ENCODE peak calls at places on chromosome 15, in ten cellular contexts. One of them, this sample, is unnamed.

GRCh38 chr15:101357333-101357732 is 62.3 kb upstream of the SNRPA1 start:
- DNase-seq in mammary epithelial cell: peak; percentile 27
- DNase-seq in CD8-positive, alpha-beta T cell: no peak
- DNase-seq in fibroblast of lung: no peak
- DNase-seq in neuronal stem cell: no peak
- DNase-seq in sigmoid colon: no peak
- DNase-seq in cardiac muscle cell: peak; percentile 17
- DNase-seq in spleen: no peak
- DNase-seq in right lobe of liver: no peak
- DNase-seq in dorsolateral prefrontal cortex: no peak
- DNase-seq in this sample: peak; percentile 34

GRCh38 chr15:41955100-41955499 is 17.3 kb downstream of the EHD4 start:
- DNase-seq in mammary epithelial cell: no peak
- DNase-seq in CD8-positive, alpha-beta T cell: no peak
- DNase-seq in fibroblast of lung: no peak
- DNase-seq in neuronal stem cell: no peak
- DNase-seq in sigmoid colon: no peak
- DNase-seq in cardiac muscle cell: no peak
- DNase-seq in spleen: no peak
- DNase-seq in right lobe of liver: peak; percentile 15
- DNase-seq in dorsolateral prefrontal cortex: no peak
- DNase-seq in this sample: no peak

GRCh38 chr15:32802296-32802936 is 84.6 kb downstream of the GREM1 start:
- DNase-seq in mammary epithelial cell: peak; percentile 62
- DNase-seq in CD8-positive, alpha-beta T cell: no peak
- DNase-seq in fibroblast of lung: peak; percentile 99
- DNase-seq in neuronal stem cell: no peak
- DNase-seq in sigmoid colon: no peak
- DNase-seq in cardiac muscle cell: no peak
- DNase-seq in spleen: no peak
- DNase-seq in right lobe of liver: no peak
- DNase-seq in dorsolateral prefrontal cortex: no peak
- DNase-seq in this sample: no peak

GRCh38 chr15:55897560-55898336 is 95.7 kb downstream of the NEDD4 start:
- DNase-seq in mammary epithelial cell: peak; percentile 79
- DNase-seq in CD8-positive, alpha-beta T cell: no peak
- DNase-seq in fibroblast of lung: peak; percentile 51
- DNase-seq in neuronal stem cell: peak; percentile 54
- DNase-seq in sigmoid colon: no peak
- DNase-seq in cardiac muscle cell: peak; percentile 67
- DNase-seq in spleen: no peak
- DNase-seq in right lobe of liver: peak; percentile 53
- DNase-seq in dorsolateral prefrontal cortex: no peak
- DNase-seq in this sample: peak; percentile 54

GRCh38 chr15:34890424-34890823 is 79.1 kb downstream of the AQR start:
- DNase-seq in mammary epithelial cell: no peak
- DNase-seq in CD8-positive, alpha-beta T cell: no peak
- DNase-seq in fibroblast of lung: no peak
- DNase-seq in neuronal stem cell: no peak
- DNase-seq in sigmoid colon: no peak
- DNase-seq in cardiac muscle cell: no peak
- DNase-seq in spleen: no peak
- DNase-seq in right lobe of liver: no peak
- DNase-seq in dorsolateral prefrontal cortex: no peak
- DNase-seq in this sample: no peak

GRCh38 chr15:84929795-84930371 is 45.4 kb downstream of the SLC28A1 start:
- DNase-seq in mammary epithelial cell: peak; percentile 98
- DNase-seq in CD8-positive, alpha-beta T cell: no peak
- DNase-seq in fibroblast of lung: peak; percentile 86
- DNase-seq in neuronal stem cell: no peak
- DNase-seq in sigmoid colon: no peak
- DNase-seq in cardiac muscle cell: peak; percentile 34
- DNase-seq in spleen: no peak
- DNase-seq in right lobe of liver: no peak
- DNase-seq in dorsolateral prefrontal cortex: no peak
- DNase-seq in this sample: no peak

GRCh38 chr15:25329685-25330084 is 109.1 kb downstream of the UBE3A start:
- DNase-seq in mammary epithelial cell: no peak
- DNase-seq in CD8-positive, alpha-beta T cell: no peak
- DNase-seq in fibroblast of lung: no peak
- DNase-seq in neuronal stem cell: no peak
- DNase-seq in sigmoid colon: no peak
- DNase-seq in cardiac muscle cell: no peak
- DNase-seq in spleen: no peak
- DNase-seq in right lobe of liver: no peak
- DNase-seq in dorsolateral prefrontal cortex: no peak
- DNase-seq in this sample: no peak

GRCh38 chr15:52144656-52145055 is 32.1 kb upstream of the BCL2L10 start:
- DNase-seq in mammary epithelial cell: peak; percentile 16
- DNase-seq in CD8-positive, alpha-beta T cell: no peak
- DNase-seq in fibroblast of lung: peak; percentile 80
- DNase-seq in neuronal stem cell: no peak
- DNase-seq in sigmoid colon: no peak
- DNase-seq in cardiac muscle cell: no peak
- DNase-seq in spleen: no peak
- DNase-seq in right lobe of liver: no peak
- DNase-seq in dorsolateral prefrontal cortex: no peak
- DNase-seq in this sample: no peak

GRCh38 chr15:89361451-89362202 is 27.0 kb upstream of the POLG start:
- DNase-seq in mammary epithelial cell: peak; percentile 53
- DNase-seq in CD8-positive, alpha-beta T cell: peak; percentile 62
- DNase-seq in fibroblast of lung: peak; percentile 55
- DNase-seq in neuronal stem cell: peak; percentile 82
- DNase-seq in sigmoid colon: peak; percentile 73
- DNase-seq in cardiac muscle cell: peak; percentile 92
- DNase-seq in spleen: peak; percentile 82
- DNase-seq in right lobe of liver: peak; percentile 67
- DNase-seq in dorsolateral prefrontal cortex: peak; percentile 59
- DNase-seq in this sample: peak; percentile 70

GRCh38 chr15:89358755-89359439 is 24.3 kb upstream of the POLG start:
- DNase-seq in mammary epithelial cell: peak; percentile 64
- DNase-seq in CD8-positive, alpha-beta T cell: peak; percentile 73
- DNase-seq in fibroblast of lung: peak; percentile 54
- DNase-seq in neuronal stem cell: peak; percentile 78
- DNase-seq in sigmoid colon: peak; percentile 81
- DNase-seq in cardiac muscle cell: peak; percentile 81
- DNase-seq in spleen: peak; percentile 97
- DNase-seq in right lobe of liver: peak; percentile 78
- DNase-seq in dorsolateral prefrontal cortex: peak; percentile 72
- DNase-seq in this sample: peak; percentile 58

GRCh38 chr15:89362203-89363101 is 27.8 kb upstream of the POLG start:
- DNase-seq in mammary epithelial cell: no peak
- DNase-seq in CD8-positive, alpha-beta T cell: no peak
- DNase-seq in fibroblast of lung: no peak
- DNase-seq in neuronal stem cell: no peak
- DNase-seq in sigmoid colon: no peak
- DNase-seq in cardiac muscle cell: no peak
- DNase-seq in spleen: peak; percentile 59
- DNase-seq in right lobe of liver: no peak
- DNase-seq in dorsolateral prefrontal cortex: peak; percentile 75
- DNase-seq in this sample: no peak

GRCh38 chr15:89359471-89360293 is 25.1 kb upstream of the POLG start:
- DNase-seq in mammary epithelial cell: no peak
- DNase-seq in CD8-positive, alpha-beta T cell: no peak
- DNase-seq in fibroblast of lung: no peak
- DNase-seq in neuronal stem cell: no peak
- DNase-seq in sigmoid colon: no peak
- DNase-seq in cardiac muscle cell: no peak
- DNase-seq in spleen: peak; percentile 64
- DNase-seq in right lobe of liver: no peak
- DNase-seq in dorsolateral prefrontal cortex: no peak
- DNase-seq in this sample: no peak

DNA sequence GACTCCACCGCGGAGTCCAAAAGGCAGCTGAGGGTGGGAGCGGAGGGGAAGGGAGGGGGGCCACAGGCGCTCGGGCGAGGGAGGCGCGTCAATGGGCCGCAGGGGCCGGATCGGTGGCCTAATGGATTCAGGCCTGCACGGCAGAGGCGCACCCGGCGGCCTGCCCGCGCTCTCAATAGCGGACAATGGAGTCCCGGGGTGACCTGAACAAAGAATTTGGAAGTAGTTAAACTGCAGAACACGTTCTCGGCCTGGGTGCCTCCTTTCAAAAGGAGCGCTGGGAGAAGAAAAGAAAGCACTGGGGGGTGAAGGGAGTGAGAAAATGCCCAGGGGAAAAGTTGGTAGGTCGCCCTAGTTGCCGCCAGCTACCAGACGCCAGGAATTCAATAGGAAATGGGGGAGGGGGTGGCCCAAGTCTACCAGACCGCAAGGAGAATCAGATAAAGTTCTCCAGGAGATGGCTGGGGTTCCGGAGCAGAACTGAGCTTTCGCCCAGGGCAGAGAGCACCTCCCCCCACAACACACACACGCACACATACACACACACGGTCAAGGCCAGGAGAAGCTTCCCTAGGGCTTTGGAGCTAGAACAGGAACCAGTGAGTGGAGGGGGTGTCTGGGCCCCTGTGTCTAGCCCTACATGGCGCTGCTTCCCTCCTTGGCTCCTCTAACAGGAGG is 25.8 kb upstream of the POLG start:
- DNase-seq in mammary epithelial cell: no peak
- DNase-seq in CD8-positive, alpha-beta T cell: no peak
- DNase-seq in fibroblast of lung: no peak
- DNase-seq in neuronal stem cell: no peak
- DNase-seq in sigmoid colon: no peak
- DNase-seq in cardiac muscle cell: no peak
- DNase-seq in spleen: peak; percentile 54
- DNase-seq in right lobe of liver: no peak
- DNase-seq in dorsolateral prefrontal cortex: no peak
- DNase-seq in this sample: no peak
- H3K27ac ChIP-seq in mammary epithelial cell: no peak overlapping the region
- H3K27ac ChIP-seq in CD8-positive, alpha-beta T cell: no peak overlapping the region
- H3K27ac ChIP-seq in fibroblast of lung: no peak overlapping the region
- H3K27ac ChIP-seq in neuronal stem cell: no peak overlapping the region
- H3K27ac ChIP-seq in sigmoid colon: no peak overlapping the region
- H3K27ac ChIP-seq in cardiac muscle cell: no peak overlapping the region
- H3K27ac ChIP-seq in spleen: no peak overlapping the region
- H3K27ac ChIP-seq in right lobe of liver: no peak overlapping the region
- H3K27ac ChIP-seq in dorsolateral prefrontal cortex: no peak overlapping the region
- H3K27ac ChIP-seq in this sample: no peak overlapping the region

GRCh38 chr15:82129769-82130168 is 84.0 kb upstream of the MEX3B start:
- DNase-seq in mammary epithelial cell: no peak
- DNase-seq in CD8-positive, alpha-beta T cell: no peak
- DNase-seq in fibroblast of lung: peak; percentile 96
- DNase-seq in neuronal stem cell: no peak
- DNase-seq in sigmoid colon: no peak
- DNase-seq in cardiac muscle cell: no peak
- DNase-seq in spleen: no peak
- DNase-seq in right lobe of liver: no peak
- DNase-seq in dorsolateral prefrontal cortex: no peak
- DNase-seq in this sample: no peak

GRCh38 chr15:82126346-82126745 is 80.5 kb upstream of the MEX3B start:
- DNase-seq in mammary epithelial cell: no peak
- DNase-seq in CD8-positive, alpha-beta T cell: no peak
- DNase-seq in fibroblast of lung: no peak
- DNase-seq in neuronal stem cell: no peak
- DNase-seq in sigmoid colon: no peak
- DNase-seq in cardiac muscle cell: no peak
- DNase-seq in spleen: no peak
- DNase-seq in right lobe of liver: no peak
- DNase-seq in dorsolateral prefrontal cortex: no peak
- DNase-seq in this sample: no peak

GRCh38 chr15:82129144-82129692 is 83.4 kb upstream of the MEX3B start:
- DNase-seq in mammary epithelial cell: no peak
- DNase-seq in CD8-positive, alpha-beta T cell: no peak
- DNase-seq in fibroblast of lung: no peak
- DNase-seq in neuronal stem cell: no peak
- DNase-seq in sigmoid colon: no peak
- DNase-seq in cardiac muscle cell: no peak
- DNase-seq in spleen: no peak
- DNase-seq in right lobe of liver: no peak
- DNase-seq in dorsolateral prefrontal cortex: no peak
- DNase-seq in this sample: no peak

GRCh38 chr15:82127581-82127980 is 81.8 kb upstream of the MEX3B start:
- DNase-seq in mammary epithelial cell: no peak
- DNase-seq in CD8-positive, alpha-beta T cell: no peak
- DNase-seq in fibroblast of lung: no peak
- DNase-seq in neuronal stem cell: no peak
- DNase-seq in sigmoid colon: no peak
- DNase-seq in cardiac muscle cell: no peak
- DNase-seq in spleen: no peak
- DNase-seq in right lobe of liver: no peak
- DNase-seq in dorsolateral prefrontal cortex: no peak
- DNase-seq in this sample: no peak

GRCh38 chr15:82128401-82129143 is 82.8 kb upstream of the MEX3B start:
- DNase-seq in mammary epithelial cell: no peak
- DNase-seq in CD8-positive, alpha-beta T cell: no peak
- DNase-seq in fibroblast of lung: peak; percentile 60
- DNase-seq in neuronal stem cell: no peak
- DNase-seq in sigmoid colon: no peak
- DNase-seq in cardiac muscle cell: no peak
- DNase-seq in spleen: no peak
- DNase-seq in right lobe of liver: no peak
- DNase-seq in dorsolateral prefrontal cortex: no peak
- DNase-seq in this sample: no peak
- H3K27ac ChIP-seq in mammary epithelial cell: no peak overlapping the region
- H3K27ac ChIP-seq in CD8-positive, alpha-beta T cell: no peak overlapping the region
- H3K27ac ChIP-seq in fibroblast of lung: peak overlapping the region; percentile 4
- H3K27ac ChIP-seq in neuronal stem cell: no peak overlapping the region
- H3K27ac ChIP-seq in sigmoid colon: no peak overlapping the region
- H3K27ac ChIP-seq in cardiac muscle cell: no peak overlapping the region
- H3K27ac ChIP-seq in spleen: no peak overlapping the region
- H3K27ac ChIP-seq in right lobe of liver: peak overlapping the region; percentile 53
- H3K27ac ChIP-seq in dorsolateral prefrontal cortex: no peak overlapping the region
- H3K27ac ChIP-seq in this sample: no peak overlapping the region

GRCh38 chr15:69852482-69853275 is 245.0 kb downstream of the TLE3 start:
- DNase-seq in mammary epithelial cell: no peak
- DNase-seq in CD8-positive, alpha-beta T cell: no peak
- DNase-seq in fibroblast of lung: peak; percentile 83
- DNase-seq in neuronal stem cell: no peak
- DNase-seq in sigmoid colon: no peak
- DNase-seq in cardiac muscle cell: no peak
- DNase-seq in spleen: peak; percentile 25
- DNase-seq in right lobe of liver: no peak
- DNase-seq in dorsolateral prefrontal cortex: no peak
- DNase-seq in this sample: no peak
- H3K27ac ChIP-seq in mammary epithelial cell: no peak overlapping the region
- H3K27ac ChIP-seq in CD8-positive, alpha-beta T cell: no peak overlapping the region
- H3K27ac ChIP-seq in fibroblast of lung: peak overlapping the region; percentile 49
- H3K27ac ChIP-seq in neuronal stem cell: no peak overlapping the region
- H3K27ac ChIP-seq in sigmoid colon: no peak overlapping the region
- H3K27ac ChIP-seq in cardiac muscle cell: no peak overlapping the region
- H3K27ac ChIP-seq in spleen: no peak overlapping the region
- H3K27ac ChIP-seq in right lobe of liver: no peak overlapping the region
- H3K27ac ChIP-seq in dorsolateral prefrontal cortex: no peak overlapping the region
- H3K27ac ChIP-seq in this sample: no peak overlapping the region

GRCh38 chr15:83658406-83658805 is 4.5 kb downstream of the ADAMTSL3 start:
- DNase-seq in mammary epithelial cell: no peak
- DNase-seq in CD8-positive, alpha-beta T cell: no peak
- DNase-seq in fibroblast of lung: no peak
- DNase-seq in neuronal stem cell: no peak
- DNase-seq in sigmoid colon: no peak
- DNase-seq in cardiac muscle cell: no peak
- DNase-seq in spleen: no peak
- DNase-seq in right lobe of liver: no peak
- DNase-seq in dorsolateral prefrontal cortex: no peak
- DNase-seq in this sample: peak; percentile 50

GRCh38 chr15:83657549-83657948 is 3.6 kb downstream of the ADAMTSL3 start:
- DNase-seq in mammary epithelial cell: no peak
- DNase-seq in CD8-positive, alpha-beta T cell: no peak
- DNase-seq in fibroblast of lung: no peak
- DNase-seq in neuronal stem cell: no peak
- DNase-seq in sigmoid colon: no peak
- DNase-seq in cardiac muscle cell: no peak
- DNase-seq in spleen: no peak
- DNase-seq in right lobe of liver: no peak
- DNase-seq in dorsolateral prefrontal cortex: no peak
- DNase-seq in this sample: no peak

GRCh38 chr15:83655237-83655616 is 1.3 kb downstream of the ADAMTSL3 start:
- DNase-seq in mammary epithelial cell: no peak
- DNase-seq in CD8-positive, alpha-beta T cell: no peak
- DNase-seq in fibroblast of lung: no peak
- DNase-seq in neuronal stem cell: no peak
- DNase-seq in sigmoid colon: no peak
- DNase-seq in cardiac muscle cell: no peak
- DNase-seq in spleen: no peak
- DNase-seq in right lobe of liver: no peak
- DNase-seq in dorsolateral prefrontal cortex: no peak
- DNase-seq in this sample: no peak

GRCh38 chr15:83656192-83656591 is 2.3 kb downstream of the ADAMTSL3 start:
- DNase-seq in mammary epithelial cell: no peak
- DNase-seq in CD8-positive, alpha-beta T cell: no peak
- DNase-seq in fibroblast of lung: no peak
- DNase-seq in neuronal stem cell: no peak
- DNase-seq in sigmoid colon: no peak
- DNase-seq in cardiac muscle cell: no peak
- DNase-seq in spleen: no peak
- DNase-seq in right lobe of liver: no peak
- DNase-seq in dorsolateral prefrontal cortex: no peak
- DNase-seq in this sample: no peak

GRCh38 chr15:83656943-83657528 is 3.1 kb downstream of the ADAMTSL3 start:
- DNase-seq in mammary epithelial cell: no peak
- DNase-seq in CD8-positive, alpha-beta T cell: no peak
- DNase-seq in fibroblast of lung: no peak
- DNase-seq in neuronal stem cell: no peak
- DNase-seq in sigmoid colon: no peak
- DNase-seq in cardiac muscle cell: no peak
- DNase-seq in spleen: no peak
- DNase-seq in right lobe of liver: peak; percentile 78
- DNase-seq in dorsolateral prefrontal cortex: no peak
- DNase-seq in this sample: no peak
- H3K27ac ChIP-seq in mammary epithelial cell: no peak overlapping the region
- H3K27ac ChIP-seq in CD8-positive, alpha-beta T cell: no peak overlapping the region
- H3K27ac ChIP-seq in fibroblast of lung: no peak overlapping the region
- H3K27ac ChIP-seq in neuronal stem cell: no peak overlapping the region
- H3K27ac ChIP-seq in sigmoid colon: peak overlapping the region; percentile 86
- H3K27ac ChIP-seq in cardiac muscle cell: no peak overlapping the region
- H3K27ac ChIP-seq in spleen: no peak overlapping the region
- H3K27ac ChIP-seq in right lobe of liver: peak overlapping the region; percentile 75
- H3K27ac ChIP-seq in dorsolateral prefrontal cortex: no peak overlapping the region
- H3K27ac ChIP-seq in this sample: no peak overlapping the region

This sample was measured in heart right ventricle.